ENCODE peak calls at places on chromosomes 3 and 15, in four cellular contexts. E is brain microvascular endothelial cell; R is stimulated activated CD4-positive, alpha-beta T cell treated with anti-CD3 and anti-CD28 coated beads, Interleukin-1b, Interleukin-23, amount 100 ng/mL, for 1 hour; G is CD8-positive, alpha-beta T cell. Y is an unnamed sample.

GRCh38 chr3:171944109-171945016 is 95.0 kb upstream of the FNDC3B start:
- DNase-seq in E (no peak), R (no peak), G (no peak), Y (no peak)

GRCh38 chr3:99023590-99024192 is 122.2 kb upstream of the DCBLD2 start:
- DNase-seq in E (peak), R (no peak), G (no peak), Y (no peak)

GRCh38 chr3:156668073-156668763 is 6.2 kb upstream of the TIPARP start:
- DNase-seq in E (no peak), R (no peak), G (no peak), Y (no peak)

GRCh38 chr3:142963266-142964149 is at the start of gene PAQR9:
- DNase-seq in E (no peak), R (no peak), G (no peak), Y (no peak)

GRCh38 chr3:187736418-187736871 is 8.8 kb downstream of the BCL6 start:
- DNase-seq in E (peak), R (no peak), G (no peak), Y (peak)

GRCh38 chr15:77702211-77702957 is 69.7 kb upstream of the LINGO1 start:
- DNase-seq in E (peak), R (no peak), G (no peak), Y (no peak)

GRCh38 chr15:40242671-40243070 is 3.8 kb downstream of the PAK6 start:
- DNase-seq in E (no peak), R (no peak), G (no peak), Y (no peak)

GRCh38 chr3:98994128-98994762 is 92.8 kb upstream of the DCBLD2 start:
- DNase-seq in E (peak), R (no peak), G (no peak), Y (no peak)

GRCh38 chr15:20352241-20353200 is 189.1 kb downstream of the GOLGA6L6 start:
- DNase-seq in E (no peak), R (no peak), G (no peak), Y (no peak)

GRCh38 chr3:171563298-171563697 is 103.1 kb upstream of the TNIK start:
- DNase-seq in E (no peak), R (no peak), G (no peak), Y (no peak)

GRCh38 chr3:38636464-38636863 is 13.0 kb downstream of the SCN5A start:
- DNase-seq in E (no peak), R (no peak), G (no peak), Y (no peak)

GRCh38 chr15:27850961-27851636 is 248.0 kb downstream of the OCA2 start:
- DNase-seq in E (no peak), R (no peak), G (no peak), Y (no peak)

GRCh38 chr3:183122257-183122932 is 23.1 kb upstream of the MCCC1 start:
- DNase-seq in E (peak), R (no peak), G (no peak), Y (no peak)

GRCh38 chr15:31341036-31341435 is 14.4 kb downstream of the KLF13 start:
- DNase-seq in E (no peak), R (no peak), G (no peak), Y (no peak)

GRCh38 chr15:66237513-66238235 is 15.9 kb downstream of the MEGF11 start:
- DNase-seq in E (no peak), R (no peak), G (no peak), Y (no peak)

GRCh38 chr15:67723294-67724024 is 101.8 kb upstream of the SKOR1 start:
- DNase-seq in E (no peak), R (no peak), G (no peak), Y (no peak)

GRCh38 chr3:16304065-16305010 is 39.3 kb downstream of the OXNAD1 start:
- DNase-seq in E (peak), R (no peak), G (no peak), Y (no peak)

GRCh38 chr3:57120040-57120802 is 44.9 kb downstream of the IL17RD start:
- DNase-seq in E (no peak), R (no peak), G (no peak), Y (no peak)

GRCh38 chr3:123064914-123065313 is 1.9 kb upstream of the PDIA5 start:
- DNase-seq in E (no peak), R (no peak), G (no peak), Y (no peak)

GRCh38 chr3:50605901-50606326 is 5.7 kb downstream of the CISH start:
- DNase-seq in E (no peak), R (no peak), G (no peak), Y (peak)

GRCh38 chr15:101004500-101004899 is 85.3 kb downstream of the LRRK1 start:
- DNase-seq in E (no peak), R (no peak), G (no peak), Y (peak)

GRCh38 chr3:72102057-72102711 is 317.2 kb upstream of the PROK2 start:
- DNase-seq in E (no peak), R (no peak), G (no peak), Y (peak)

GRCh38 chr15:60729850-60730458 is 251.0 kb upstream of the ICE2 start:
- DNase-seq in E (no peak), R (no peak), G (no peak), Y (no peak)

GRCh38 chr3:99962703-99963102 is 145.0 kb downstream of the CMSS1 start:
- DNase-seq in E (peak), R (no peak), G (no peak), Y (no peak)

GRCh38 chr3:112685435-112685834 is 44.5 kb upstream of the CCDC80 start:
- DNase-seq in E (peak), R (no peak), G (no peak), Y (no peak)

GRCh38 chr3:42192334-42193200 is 73.4 kb downstream of the CCK start:
- DNase-seq in E (peak), R (no peak), G (no peak), Y (no peak)

GRCh38 chr15:66905185-66905584 is 160.2 kb upstream of the SMAD3 start:
- DNase-seq in E (no peak), R (no peak), G (no peak), Y (no peak)

GRCh38 chr3:147408180-147409105 is 722 bp upstream of the ZIC1 start:
- DNase-seq in E (no peak), R (no peak), G (no peak), Y (no peak)

GRCh38 chr3:126941721-126942270 is 41.1 kb upstream of the PLXNA1 start:
- DNase-seq in E (no peak), R (no peak), G (no peak), Y (no peak)

GRCh38 chr3:87298111-87298718 is 21.8 kb upstream of the POU1F1 start:
- DNase-seq in E (no peak), R (no peak), G (no peak), Y (no peak)

GRCh38 chr3:36540898-36541518 is 160.7 kb downstream of the STAC start:
- DNase-seq in E (peak), R (no peak), G (no peak), Y (no peak)

GRCh38 chr15:87477759-87478687 is 778.5 kb downstream of the NTRK3 start:
- DNase-seq in E (peak), R (no peak), G (no peak), Y (no peak)

GRCh38 chr3:29764059-29764458 is 483.2 kb downstream of the RBMS3 start:
- DNase-seq in E (peak), R (no peak), G (no peak), Y (no peak)

GRCh38 chr15:95304874-95305271 is 1025.6 kb upstream of the NR2F2 start:
- DNase-seq in E (no peak), R (no peak), G (no peak), Y (no peak)

GRCh38 chr3:13644341-13645082 is 95.6 kb downstream of the FBLN2 start:
- DNase-seq in E (no peak), R (no peak), G (no peak), Y (no peak)

GRCh38 chr3:129525341-129525968 is 3.0 kb upstream of the RHO start:
- DNase-seq in E (peak), R (no peak), G (no peak), Y (peak)

GRCh38 chr3:196600359-196600758 is 31.9 kb downstream of the FBXO45 start:
- DNase-seq in E (no peak), R (no peak), G (no peak), Y (no peak)

GRCh38 chr3:124907957-124908356 is 20.8 kb upstream of the ITGB5 start:
- DNase-seq in E (no peak), R (no peak), G (no peak), Y (no peak)